ENCODE peak calls at places on chromosomes 5 and 9, in four cellular contexts. M, J, G and Y are unnamed samples. For H3K9me3 and H3K4me1, the result is how much of the 10 kb centered on the place peaks cover.

GRCh38 chr5:93532370-93532769 is 48.6 kb downstream of the NR2F1-AS1 start:
- DNase-seq in M (no peak), J (no peak), G (peak), Y (peak)

GRCh38 chr5:157100140-157100679 is 8.6 kb downstream of the HAVCR2 start:
- DNase-seq in M (no peak), J (no peak), G (no peak), Y (peak)

GRCh38 chr5:157918811-157919742 is 60.1 kb upstream of the CLINT1 start:
- DNase-seq in M (no peak), J (no peak), G (no peak), Y (no peak)

GRCh38 chr5:114319821-114320220 is 42.0 kb upstream of the KCNN2 start:
- DNase-seq in M (no peak), J (no peak), G (no peak), Y (peak)

GRCh38 chr9:34127035-34127948 is 794 bp upstream of the DCAF12 start:
- DNase-seq in M (no peak), J (peak), G (no peak), Y (no peak)

GRCh38 chr5:32916648-32917047 is 205.5 kb downstream of the NPR3 start:
- DNase-seq in M (peak), J (no peak), G (peak), Y (peak)

GRCh38 chr9:93326056-93326455 is 125.4 kb upstream of the FAM120A start:
- DNase-seq in M (no peak), J (no peak), G (no peak), Y (no peak)

GRCh38 chr5:16690243-16690839 is 73.5 kb upstream of the RETREG1 start:
- DNase-seq in M (peak), J (peak), G (peak), Y (peak)

GRCh38 chr9:135463140-135463539 is 16.4 kb upstream of the PPP1R26 start:
- DNase-seq in M (peak), J (peak), G (no peak), Y (peak)

GRCh38 chr5:73370620-73371583 is 77.7 kb downstream of the FOXD1 start:
- DNase-seq in M (peak), J (no peak), G (no peak), Y (peak)

GRCh38 chr9:110911659-110912473 is 126.4 kb downstream of the LPAR1 start:
- DNase-seq in M (no peak), J (no peak), G (no peak), Y (peak)

GRCh38 chr5:167916706-167917105 is 374.7 kb upstream of the WWC1 start:
- DNase-seq in M (no peak), J (no peak), G (no peak), Y (peak)

GRCh38 chr9:69455311-69455710 is 130.3 kb downstream of the ENTREP1 start:
- DNase-seq in M (no peak), J (no peak), G (no peak), Y (no peak)

GRCh38 chr9:137353223-137354152 is 51.4 kb upstream of the NRARP start:
- DNase-seq in M (no peak), J (no peak), G (no peak), Y (no peak)

GRCh38 chr5:180848265-180848664 is 12.8 kb downstream of the ZFP62 start:
- DNase-seq in M (no peak), J (no peak), G (no peak), Y (no peak)
- H3K9me3 ChIP-seq in M (half or more), J (half or more), G (under half), Y (half or more)

GRCh38 chr5:150492621-150493020 is 15.3 kb upstream of the NDST1 start:
- DNase-seq in M (peak), J (no peak), G (no peak), Y (peak)
- H3K4me1 ChIP-seq in M (half or more), J (under half), G (half or more), Y (half or more)

DNA sequence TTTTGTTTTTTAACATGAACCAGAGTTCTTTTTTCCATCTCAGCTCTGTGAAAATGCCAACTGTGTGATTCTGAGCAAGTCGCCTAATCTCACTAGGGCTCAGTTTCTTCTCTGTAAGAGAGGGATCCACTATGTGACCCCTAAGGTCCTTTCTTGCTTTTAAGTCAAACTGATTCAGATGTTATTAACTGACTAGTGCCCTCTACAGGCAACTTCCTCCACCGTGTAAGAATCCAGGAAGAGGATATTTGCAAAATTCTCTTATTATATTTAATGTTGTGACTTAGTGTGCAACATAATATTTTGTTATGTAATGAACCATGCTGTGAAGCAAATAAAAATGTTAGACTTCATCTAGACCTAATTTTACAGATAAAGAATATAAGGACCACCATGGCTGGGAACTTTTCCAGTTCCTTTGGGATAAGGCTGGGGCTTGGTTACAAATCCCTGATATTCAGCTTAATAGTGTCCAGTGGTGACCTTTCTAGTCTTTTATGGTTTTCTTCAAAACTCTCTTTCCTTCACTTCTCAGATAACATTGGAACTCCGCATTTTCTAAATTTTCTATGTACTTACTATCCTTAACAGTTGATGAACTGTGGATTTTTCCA is 244.7 kb downstream of the PIK3R1 start:
- DNase-seq in M (peak), J (peak), G (peak), Y (peak)
- TF ChIP-seq MAZ in M (no peak), J (no peak), G (no peak), Y (no peak)

DNA sequence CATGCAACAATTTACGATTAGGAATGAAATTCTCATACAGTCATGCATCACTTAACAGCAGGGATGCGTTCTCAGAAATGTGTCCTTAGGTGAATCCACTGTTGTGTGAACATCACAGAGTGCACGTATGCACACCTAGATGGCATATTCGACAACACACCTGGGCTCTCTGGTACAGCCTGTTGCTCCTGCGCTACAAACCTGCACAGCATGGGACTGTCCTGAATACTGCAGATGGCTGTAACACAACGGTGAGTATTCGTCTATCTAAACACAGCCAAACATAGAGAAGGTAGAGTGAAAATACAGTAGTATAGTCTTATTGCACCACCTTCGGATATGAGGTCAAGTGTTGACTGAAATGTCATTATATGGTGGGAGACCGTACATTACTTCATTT is 44.0 kb upstream of the LCP2 start:
- DNase-seq in M (no peak), J (no peak), G (no peak), Y (no peak)
- H3K9me3 ChIP-seq in M (under half), J (under half), G (under half), Y (under half)